ENCODE peak calls at places on chromosomes 1 and 21, in ten cellular contexts. U is upper lobe of right lung; A is small intestine; P is CD8-positive, alpha-beta T cell; R is gastrocnemius medialis; S is lung; B is lower lobe of right lung; T is GM23338; X is aorta; Z is hepatocyte. D is an unnamed sample.

GRCh38 chr1:13781907-13782633 is 82.1 kb downstream of the PRDM2 start:
- DNase-seq in U (no peak), A (no peak), P (no peak), R (no peak), S (no peak), B (no peak), T (no peak), X (no peak), Z (no peak), D (no peak)

GRCh38 chr1:242739246-242739645 is 214.7 kb upstream of the PLD5 start:
- DNase-seq in U (no peak), A (no peak), P (no peak), R (no peak), S (no peak), B (no peak), T (no peak), X (no peak), Z (no peak), D (no peak)

GRCh38 chr1:206856674-206857464 is 8.6 kb upstream of the IL20 start:
- DNase-seq in U (no peak), A (no peak), P (no peak), R (no peak), S (no peak), B (no peak), T (peak), X (no peak), Z (no peak), D (no peak)

GRCh38 chr21:15221799-15222386 is 157.1 kb upstream of the NRIP1 start:
- DNase-seq in U (peak), A (no peak), P (no peak), R (peak), S (peak), B (peak), T (peak), X (no peak), Z (peak), D (no peak)

GRCh38 chr1:160567858-160568682 is 11.2 kb downstream of the CD84 start:
- DNase-seq in U (no peak), A (peak), P (peak), R (no peak), S (no peak), B (no peak), T (no peak), X (no peak), Z (no peak), D (no peak)

GRCh38 chr1:111204211-111204883 is 3.9 kb upstream of the DENND2D start:
- DNase-seq in U (peak), A (peak), P (peak), R (peak), S (peak), B (peak), T (no peak), X (peak), Z (peak), D (no peak)

GRCh38 chr1:6127587-6128163 is 52.4 kb downstream of the CHD5 start:
- DNase-seq in U (peak), A (peak), P (peak), R (peak), S (peak), B (peak), T (peak), X (peak), Z (peak), D (no peak)

GRCh38 chr21:45482899-45483821 is 59.1 kb downstream of the SLC19A1 start:
- DNase-seq in U (no peak), A (no peak), P (no peak), R (no peak), S (no peak), B (peak), T (no peak), X (no peak), Z (no peak), D (no peak)

GRCh38 chr1:28883242-28883616 is 31.1 kb upstream of the EPB41 start:
- DNase-seq in U (no peak), A (no peak), P (no peak), R (no peak), S (no peak), B (no peak), T (no peak), X (no peak), Z (no peak), D (no peak)

GRCh38 chr21:25243809-25244208 is 363.5 kb downstream of the MRPL39 start:
- DNase-seq in U (no peak), A (no peak), P (no peak), R (no peak), S (no peak), B (no peak), T (no peak), X (no peak), Z (no peak), D (no peak)

GRCh38 chr1:48882020-48882419 is 105.3 kb upstream of the BEND5 start:
- DNase-seq in U (no peak), A (no peak), P (no peak), R (no peak), S (no peak), B (no peak), T (no peak), X (no peak), Z (no peak), D (no peak)

GRCh38 chr1:93620841-93621210 is 60.8 kb downstream of the BCAR3 start:
- DNase-seq in U (no peak), A (peak), P (no peak), R (no peak), S (no peak), B (no peak), T (peak), X (no peak), Z (no peak), D (no peak)

GRCh38 chr1:226779536-226779935 is 40.5 kb upstream of the ITPKB start:
- DNase-seq in U (no peak), A (peak), P (no peak), R (no peak), S (no peak), B (no peak), T (no peak), X (no peak), Z (no peak), D (no peak)

GRCh38 chr1:221274373-221274772 is 395.1 kb downstream of the HLX start:
- DNase-seq in U (no peak), A (no peak), P (no peak), R (no peak), S (no peak), B (no peak), T (peak), X (no peak), Z (no peak), D (no peak)

GRCh38 chr1:66207484-66207883 is 326.5 kb upstream of the SGIP1 start:
- DNase-seq in U (no peak), A (no peak), P (no peak), R (no peak), S (no peak), B (no peak), T (no peak), X (no peak), Z (no peak), D (no peak)

GRCh38 chr1:158506369-158506987 is 34.5 kb downstream of the OR10R2 start:
- DNase-seq in U (no peak), A (peak), P (no peak), R (no peak), S (no peak), B (peak), T (peak), X (no peak), Z (peak), D (no peak)

GRCh38 chr1:211606914-211607751 is 28.2 kb upstream of the SLC30A1 start:
- DNase-seq in U (peak), A (no peak), P (peak), R (no peak), S (peak), B (peak), T (no peak), X (no peak), Z (no peak), D (no peak)

GRCh38 chr1:107925565-107925964 is 39.4 kb downstream of the VAV3 start:
- DNase-seq in U (no peak), A (no peak), P (no peak), R (no peak), S (no peak), B (no peak), T (no peak), X (no peak), Z (no peak), D (no peak)

GRCh38 chr21:33041981-33042380 is 16.2 kb downstream of the OLIG2 start:
- DNase-seq in U (no peak), A (no peak), P (no peak), R (no peak), S (no peak), B (no peak), T (no peak), X (peak), Z (no peak), D (no peak)

DNA sequence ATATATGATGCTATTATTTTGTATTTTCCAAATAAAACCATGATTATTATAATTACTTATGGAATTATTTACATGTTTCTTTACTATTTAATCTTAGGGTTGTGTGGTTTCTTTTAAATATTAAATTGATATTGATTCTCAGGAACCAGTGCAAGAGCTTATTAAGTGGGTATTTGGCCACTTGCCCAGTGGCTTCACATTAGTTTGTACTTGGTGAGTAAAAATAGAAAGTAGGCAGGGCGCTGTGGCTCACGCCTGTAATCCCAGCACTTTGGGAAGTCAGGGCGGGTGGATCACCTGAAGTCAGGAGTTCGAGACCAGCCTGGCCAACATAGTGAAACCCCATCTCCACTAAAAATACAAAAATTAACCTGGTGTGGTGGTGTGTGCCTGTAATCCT is 497.1 kb downstream of the PTPRC start:
- DNase-seq in U (no peak), A (no peak), P (no peak), R (no peak), S (no peak), B (no peak), T (no peak), X (no peak), Z (no peak), D (no peak)
- H3K27ac ChIP-seq in U (no peak), A (no peak), P (no peak), R (no peak), S (no peak), B (no peak), T (no peak), X (no peak), Z (no peak), D (no peak)

DNA sequence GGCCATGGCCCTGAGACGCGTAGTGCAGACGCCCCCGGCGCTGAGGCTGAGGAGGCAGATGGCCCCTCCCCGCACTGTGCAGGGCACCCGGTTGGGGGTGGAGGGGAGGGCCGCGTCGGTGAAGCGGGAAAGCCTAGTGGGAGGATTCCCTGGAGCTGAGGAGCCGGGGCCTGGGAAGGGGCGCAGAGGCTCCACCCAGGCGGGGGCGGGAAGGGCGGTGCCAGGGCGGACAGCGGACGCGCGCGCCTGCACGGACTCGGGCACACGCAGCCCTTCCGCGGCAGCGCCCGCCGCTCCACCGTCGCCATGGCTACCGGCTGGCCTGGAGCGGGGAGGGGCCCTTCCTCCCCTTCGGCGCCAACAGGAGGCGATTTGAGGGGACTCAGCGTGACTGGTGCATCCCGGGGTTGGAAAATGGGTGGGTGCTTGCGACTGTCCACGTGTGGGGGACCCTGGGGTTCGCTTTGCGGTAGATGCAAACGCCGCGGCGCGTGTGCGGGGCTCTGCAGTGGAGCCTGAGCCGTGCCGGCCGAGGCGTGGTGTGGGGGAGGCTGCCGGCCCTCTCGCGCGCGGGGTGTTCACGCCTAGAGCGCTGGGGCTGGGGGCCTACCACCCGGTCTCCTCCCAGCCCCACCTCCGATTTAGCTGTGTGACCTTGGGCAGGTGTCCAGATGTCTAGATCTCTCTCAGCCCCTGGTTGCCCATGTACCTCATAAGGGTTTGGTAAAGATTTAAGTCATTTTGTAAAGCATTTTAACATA is 35.1 kb downstream of the PTPRF start:
- DNase-seq in U (peak), A (no peak), P (peak), R (no peak), S (no peak), B (peak), T (peak), X (peak), Z (peak), D (peak)
- H3K27ac ChIP-seq in U (no peak), A (no peak), P (no peak), R (no peak), S (no peak), B (no peak), T (no peak), X (no peak), Z (peak), D (peak)

GRCh38 chr1:94935476-94935875 is 8.6 kb upstream of the CNN3 start:
- DNase-seq in U (no peak), A (no peak), P (no peak), R (no peak), S (no peak), B (no peak), T (no peak), X (no peak), Z (no peak), D (no peak)

GRCh38 chr1:94937820-94938219 is 10.9 kb upstream of the CNN3 start:
- DNase-seq in U (no peak), A (no peak), P (no peak), R (no peak), S (no peak), B (no peak), T (no peak), X (no peak), Z (no peak), D (no peak)

GRCh38 chr1:94936861-94937620 is 10.1 kb upstream of the CNN3 start:
- DNase-seq in U (no peak), A (no peak), P (no peak), R (no peak), S (no peak), B (no peak), T (peak), X (no peak), Z (no peak), D (no peak)

GRCh38 chr1:94934551-94934950 is 7.6 kb upstream of the CNN3 start:
- DNase-seq in U (no peak), A (no peak), P (no peak), R (no peak), S (no peak), B (no peak), T (no peak), X (no peak), Z (no peak), D (no peak)

DNA sequence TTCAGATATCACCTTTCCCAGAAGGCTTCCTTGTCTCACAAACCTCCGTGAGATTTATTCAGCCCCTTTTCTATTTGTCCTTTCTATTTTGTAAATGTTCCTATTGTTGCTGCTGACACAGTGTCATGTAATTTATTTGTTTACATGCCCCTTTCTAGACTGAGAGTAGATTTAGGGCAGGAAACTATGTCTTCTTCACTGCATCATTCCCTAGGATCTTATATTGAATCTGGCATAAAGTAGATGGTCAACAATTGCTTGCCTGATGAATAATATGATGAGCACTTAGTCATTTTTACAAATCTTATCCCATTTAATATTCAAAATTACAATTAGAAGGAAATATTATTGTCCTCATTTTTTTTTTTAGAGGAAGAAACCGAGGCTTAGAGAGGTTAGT is 8.1 kb upstream of the CNN3 start:
- DNase-seq in U (no peak), A (no peak), P (no peak), R (no peak), S (no peak), B (no peak), T (no peak), X (no peak), Z (no peak), D (no peak)
- H3K27ac ChIP-seq in U (no peak), A (no peak), P (no peak), R (no peak), S (no peak), B (no peak), T (no peak), X (no peak), Z (no peak), D (no peak)

DNA sequence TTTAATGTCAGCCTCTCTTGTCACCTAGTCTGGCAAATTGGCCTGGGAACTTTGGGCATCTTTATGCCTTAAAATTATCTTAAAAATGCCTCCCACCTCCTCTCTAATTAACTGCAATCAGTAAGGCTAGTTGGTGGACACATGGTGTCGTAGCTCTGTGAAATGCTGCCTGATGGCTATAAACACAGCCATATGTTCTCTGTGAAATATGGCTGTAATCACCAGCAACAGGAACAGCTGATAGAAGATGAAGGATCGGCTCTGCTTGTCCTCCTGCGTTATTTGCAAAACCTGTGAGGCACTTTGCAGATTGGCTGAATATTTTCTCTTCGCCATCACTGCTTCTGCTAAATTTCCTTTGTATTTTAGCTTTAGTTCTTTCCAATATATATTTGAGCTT is 419.6 kb downstream of the RWDD3 start:
- DNase-seq in U (no peak), A (no peak), P (no peak), R (no peak), S (no peak), B (no peak), T (no peak), X (no peak), Z (no peak), D (no peak)
- H3K27ac ChIP-seq in U (no peak), A (no peak), P (no peak), R (no peak), S (no peak), B (no peak), T (no peak), X (no peak), Z (no peak), D (no peak)

GRCh38 chr1:201290551-201290950 is 7.2 kb downstream of the PKP1 start:
- DNase-seq in U (no peak), A (peak), P (no peak), R (no peak), S (no peak), B (no peak), T (no peak), X (peak), Z (no peak), D (no peak)
- H3K27ac ChIP-seq in U (no peak), A (no peak), P (no peak), R (no peak), S (no peak), B (no peak), T (no peak), X (no peak), Z (no peak), D (peak)

DNA sequence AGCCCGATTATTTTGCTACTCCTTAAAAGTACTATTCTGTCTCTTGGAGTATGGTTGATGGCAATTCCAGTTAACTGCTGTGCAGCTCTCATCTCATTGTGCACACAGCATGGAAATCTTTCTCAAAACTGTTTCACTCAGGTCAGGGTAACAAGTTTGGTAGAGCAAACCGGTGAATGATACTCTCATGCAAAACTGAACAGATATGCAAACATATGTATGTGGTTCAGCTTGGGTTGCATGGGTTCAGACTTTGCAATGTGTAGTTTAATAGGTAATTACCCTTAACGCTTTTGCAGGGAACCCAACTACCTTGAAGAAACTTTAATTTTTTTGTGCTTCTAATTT is 2.2 kb downstream of the GADD45A start:
- DNase-seq in U (no peak), A (no peak), P (no peak), R (no peak), S (no peak), B (no peak), T (no peak), X (no peak), Z (no peak), D (no peak)
- H3K27ac ChIP-seq in U (peak), A (peak), P (no peak), R (peak), S (peak), B (peak), T (peak), X (peak), Z (peak), D (peak)

DNA sequence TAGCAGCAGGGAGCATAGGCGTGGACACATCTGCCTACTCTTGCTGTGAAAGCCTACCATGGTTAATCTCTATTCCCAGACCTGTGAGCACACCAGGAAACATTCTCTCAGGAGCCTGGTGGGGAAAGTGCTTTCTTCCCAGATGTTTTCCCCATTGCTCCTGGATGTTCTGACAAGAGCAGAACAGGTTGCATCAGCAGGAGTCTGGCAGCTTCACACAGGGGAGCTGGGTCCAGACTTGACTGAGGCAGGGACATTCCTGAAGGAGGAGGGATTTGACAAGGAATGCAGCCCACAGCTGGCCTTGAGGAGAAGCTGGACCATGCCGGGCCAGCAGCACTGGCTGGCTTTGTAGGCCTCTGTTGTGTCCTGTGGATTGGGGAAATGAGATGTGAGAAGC is 21.0 kb upstream of the ARTN start:
- DNase-seq in U (no peak), A (no peak), P (no peak), R (no peak), S (no peak), B (no peak), T (peak), X (no peak), Z (peak), D (no peak)
- H3K27ac ChIP-seq in U (no peak), A (no peak), P (no peak), R (no peak), S (no peak), B (no peak), T (peak), X (no peak), Z (peak), D (no peak)

DNA sequence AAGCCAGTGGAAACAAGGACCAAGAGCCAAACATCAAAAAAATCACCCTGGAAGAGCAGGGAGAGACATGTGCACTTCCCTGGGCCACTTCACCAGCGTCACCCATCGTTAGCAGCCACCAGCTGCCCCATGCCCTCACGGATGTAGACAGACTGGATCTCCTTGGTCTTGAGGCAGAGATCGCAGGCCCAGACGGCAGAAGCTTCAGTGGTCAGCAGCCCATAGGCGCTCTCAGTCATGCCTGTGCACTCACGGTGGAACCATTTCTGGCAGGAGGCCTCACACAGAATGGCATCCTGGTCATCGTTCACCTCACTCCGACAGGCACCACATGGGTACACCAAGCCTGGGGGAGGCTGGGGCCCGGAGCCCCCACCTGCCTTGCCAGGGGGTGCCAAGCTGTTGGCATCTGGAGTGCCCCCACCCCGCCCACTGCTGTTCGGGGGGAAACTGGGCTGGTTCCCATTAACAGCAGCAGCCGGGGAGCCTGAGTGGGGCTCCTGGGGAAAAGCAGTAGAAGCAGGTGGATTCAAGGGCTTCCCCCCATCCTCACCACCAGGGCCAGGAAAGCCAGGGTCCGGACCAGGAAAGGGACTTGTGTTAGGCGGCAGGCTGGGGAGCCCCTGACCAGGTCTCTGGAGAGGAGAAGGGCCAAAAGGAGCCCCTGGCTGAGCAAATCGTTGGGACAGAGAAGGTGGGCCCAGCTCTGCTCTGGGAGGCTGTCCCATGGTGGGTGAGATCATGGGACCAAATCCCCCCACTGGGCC is 2.7 kb downstream of the PYGO2 start:
- DNase-seq in U (peak), A (no peak), P (no peak), R (no peak), S (no peak), B (no peak), T (no peak), X (no peak), Z (no peak), D (no peak)
- H3K27ac ChIP-seq in U (no peak), A (no peak), P (no peak), R (peak), S (no peak), B (no peak), T (no peak), X (no peak), Z (no peak), D (peak)

D was measured in caudate nucleus.